ENCODE peak calls at places on chromosomes 7 and 10, in seven cellular contexts. G, O, Y, W, H, Z and B are unnamed samples. For H3K4me1, the result is how much of the 10 kb centered on the place peaks cover.

GRCh38 chr7:29494350-29494749 is 69.3 kb upstream of the PRR15 start:
- DNase-seq in G (peak), O (no peak), Y (no peak), W (peak), H (no peak), Z (peak), B (no peak)

GRCh38 chr10:18144928-18145327 is 4.7 kb downstream of the CACNB2 start:
- DNase-seq in G (peak), O (no peak), Y (peak), W (no peak), H (no peak), Z (peak), B (no peak)

GRCh38 chr7:133854739-133855138 is 272.4 kb upstream of the LRGUK start:
- DNase-seq in G (peak), O (peak), Y (peak), W (peak), H (peak), Z (peak), B (no peak)

GRCh38 chr10:120077707-120078492 is 185.4 kb downstream of the SEC23IP start:
- DNase-seq in G (no peak), O (no peak), Y (peak), W (no peak), H (no peak), Z (no peak), B (no peak)

GRCh38 chr7:100682228-100682741 is 8.7 kb downstream of the GNB2 start:
- DNase-seq in G (peak), O (peak), Y (no peak), W (peak), H (no peak), Z (no peak), B (peak)

GRCh38 chr10:122515588-122516231 is 44.8 kb upstream of the DMBT1 start:
- DNase-seq in G (peak), O (peak), Y (no peak), W (peak), H (no peak), Z (no peak), B (no peak)

GRCh38 chr7:75888464-75889222 is 9.8 kb downstream of the RHBDD2 start:
- DNase-seq in G (no peak), O (no peak), Y (no peak), W (peak), H (no peak), Z (no peak), B (peak)

GRCh38 chr10:27341001-27341400 is 100.4 kb upstream of the ACBD5 start:
- DNase-seq in G (no peak), O (no peak), Y (no peak), W (no peak), H (no peak), Z (no peak), B (no peak)

GRCh38 chr7:39946693-39947092 is 3.4 kb upstream of the CDK13 start:
- DNase-seq in G (no peak), O (no peak), Y (no peak), W (no peak), H (no peak), Z (no peak), B (no peak)

GRCh38 chr10:57338823-57339558 is 928.7 kb downstream of the IPMK start:
- DNase-seq in G (peak), O (peak), Y (peak), W (peak), H (no peak), Z (peak), B (peak)

GRCh38 chr10:30882281-30882680 is 149.4 kb downstream of the ZNF438 start:
- DNase-seq in G (no peak), O (peak), Y (no peak), W (no peak), H (no peak), Z (peak), B (no peak)

GRCh38 chr7:82442492-82443043 is 1.0 kb downstream of the CACNA2D1 start:
- DNase-seq in G (no peak), O (peak), Y (peak), W (peak), H (no peak), Z (peak), B (peak)

GRCh38 chr7:82443801-82444219 is 233 bp upstream of the CACNA2D1 start:
- DNase-seq in G (peak), O (peak), Y (peak), W (peak), H (no peak), Z (peak), B (peak)

GRCh38 chr7:82443044-82443800 is at the start of gene CACNA2D1:
- DNase-seq in G (peak), O (no peak), Y (peak), W (no peak), H (no peak), Z (peak), B (peak)

GRCh38 chr7:82445226-82445625 is 1.6 kb upstream of the CACNA2D1 start:
- DNase-seq in G (no peak), O (no peak), Y (peak), W (no peak), H (no peak), Z (no peak), B (no peak)

DNA sequence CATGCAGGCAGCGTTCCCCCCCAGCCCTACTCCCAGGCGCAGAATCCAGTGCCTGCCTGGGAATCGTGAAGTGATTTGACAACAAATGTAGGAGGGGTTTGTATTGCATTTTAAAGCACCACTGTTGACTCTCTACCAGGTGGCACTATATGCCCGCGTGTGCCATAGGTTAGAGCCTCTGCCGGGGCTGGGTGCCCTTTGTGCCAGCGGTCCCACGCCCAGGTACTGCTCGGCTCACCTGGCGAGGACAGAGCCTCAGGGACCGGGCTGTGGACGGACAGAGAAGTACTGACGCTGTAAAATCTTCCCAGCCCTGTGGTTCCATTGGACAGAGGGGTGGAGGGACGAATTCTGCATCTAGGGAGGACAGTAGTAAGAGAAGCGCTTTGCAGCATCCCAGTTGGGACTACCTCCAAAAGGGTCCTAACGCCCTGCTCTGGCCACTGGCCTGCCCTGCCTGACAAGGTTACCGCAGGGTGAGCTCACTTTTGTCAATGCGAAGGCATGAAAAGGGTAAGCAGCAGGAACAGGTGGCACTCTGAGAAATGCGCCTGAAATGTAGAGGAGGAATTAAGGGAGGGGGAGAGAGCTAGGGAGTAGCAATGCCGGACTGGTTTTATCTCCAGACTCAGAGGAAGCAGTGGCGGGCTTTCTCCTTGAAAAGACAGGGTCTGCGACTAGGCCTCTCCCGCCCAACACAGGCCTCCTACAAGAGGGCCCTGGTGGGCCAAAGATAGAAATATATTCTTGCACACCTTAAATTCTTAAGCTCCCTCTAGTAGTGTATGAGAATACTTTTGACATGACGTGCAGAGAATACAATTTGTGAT is 858 bp upstream of the CACNA2D1 start:
- DNase-seq in G (no peak), O (no peak), Y (peak), W (no peak), H (no peak), Z (no peak), B (peak)
- H3K9ac ChIP-seq in G (peak), O (peak), Y (no peak), W (peak), H (no peak), Z (peak), B (peak)

GRCh38 chr7:27873006-27873295 is 133.0 kb downstream of the TAX1BP1 start:
- DNase-seq in G (peak), O (no peak), Y (no peak), W (no peak), H (no peak), Z (no peak), B (no peak)

GRCh38 chr7:27869060-27869459 is 129.1 kb downstream of the TAX1BP1 start:
- DNase-seq in G (no peak), O (no peak), Y (no peak), W (no peak), H (no peak), Z (no peak), B (no peak)

GRCh38 chr7:27871086-27871485 is 131.1 kb downstream of the TAX1BP1 start:
- DNase-seq in G (no peak), O (no peak), Y (no peak), W (no peak), H (no peak), Z (no peak), B (no peak)

GRCh38 chr7:27872281-27873005 is 132.5 kb downstream of the TAX1BP1 start:
- DNase-seq in G (no peak), O (no peak), Y (no peak), W (no peak), H (no peak), Z (peak), B (no peak)

DNA sequence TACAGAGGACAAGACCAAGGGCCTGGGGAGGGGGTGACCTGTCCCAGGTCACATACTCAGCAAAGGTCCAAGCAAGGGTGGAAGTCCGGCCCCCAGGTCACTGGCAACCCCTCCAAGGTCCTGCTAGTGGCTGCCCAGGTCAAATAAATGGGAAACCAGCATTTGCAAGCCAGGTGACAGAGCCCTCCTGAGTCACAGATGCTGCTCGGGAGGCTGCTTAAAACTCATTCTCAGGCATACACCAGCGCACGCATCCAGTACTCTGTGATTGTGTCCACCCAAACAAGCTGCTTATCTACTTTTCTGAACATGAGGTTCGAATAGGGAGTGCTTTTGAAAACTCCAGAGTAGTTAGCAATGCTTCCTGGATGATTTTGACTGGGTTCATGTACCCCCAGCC is 130.6 kb downstream of the TAX1BP1 start:
- DNase-seq in G (no peak), O (no peak), Y (no peak), W (no peak), H (no peak), Z (no peak), B (no peak)
- H3K4me1 ChIP-seq in G (under half), O (under half), Y (under half), W (under half), H (under half), Z (under half), B (under half)

GRCh38 chr7:151537818-151538561 is 18.3 kb upstream of the RHEB start:
- DNase-seq in G (peak), O (peak), Y (no peak), W (no peak), H (no peak), Z (peak), B (no peak)
- H3K9ac ChIP-seq in G (no peak), O (no peak), Y (no peak), W (no peak), H (no peak), Z (no peak), B (no peak)

GRCh38 chr10:128499956-128500355 is 373.7 kb upstream of the MKI67 start:
- DNase-seq in G (no peak), O (no peak), Y (no peak), W (no peak), H (no peak), Z (no peak), B (no peak)

GRCh38 chr10:128500642-128501041 is 374.4 kb upstream of the MKI67 start:
- DNase-seq in G (no peak), O (no peak), Y (no peak), W (no peak), H (no peak), Z (no peak), B (no peak)

GRCh38 chr10:128498378-128498730 is 372.1 kb upstream of the MKI67 start:
- DNase-seq in G (no peak), O (no peak), Y (no peak), W (no peak), H (no peak), Z (no peak), B (no peak)

GRCh38 chr10:128498746-128499145 is 372.5 kb upstream of the MKI67 start:
- DNase-seq in G (no peak), O (no peak), Y (no peak), W (no peak), H (no peak), Z (no peak), B (no peak)

DNA sequence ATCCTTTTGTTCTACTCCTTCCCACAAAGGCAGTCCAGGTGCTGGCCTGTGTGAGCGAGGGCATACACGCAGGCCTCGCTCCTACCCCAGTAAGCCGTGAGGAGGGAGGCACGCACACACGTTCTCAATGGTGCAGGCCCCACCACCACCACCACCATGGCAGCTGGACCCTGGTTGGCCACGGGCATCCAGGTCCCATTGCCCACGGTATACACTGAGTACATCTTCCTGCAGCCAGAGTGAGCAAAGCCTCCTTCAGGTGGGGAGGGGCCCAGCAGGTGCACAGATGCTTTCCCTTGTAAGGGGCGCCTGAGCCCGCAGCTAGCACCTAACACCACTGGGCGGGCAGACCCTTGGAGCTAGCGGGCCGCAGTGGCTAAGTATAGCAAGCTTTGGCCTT is 373.3 kb upstream of the MKI67 start:
- DNase-seq in G (no peak), O (no peak), Y (no peak), W (no peak), H (no peak), Z (no peak), B (no peak)
- H3K4me1 ChIP-seq in G (under half), O (under half), Y (under half), W (under half), H (under half), Z (under half), B (under half)

GRCh38 chr10:4131407-4132215 is 346.6 kb upstream of the KLF6 start:
- DNase-seq in G (peak), O (peak), Y (no peak), W (peak), H (no peak), Z (peak), B (no peak)
- H3K9ac ChIP-seq in G (peak), O (peak), Y (no peak), W (peak), H (no peak), Z (peak), B (peak)

DNA sequence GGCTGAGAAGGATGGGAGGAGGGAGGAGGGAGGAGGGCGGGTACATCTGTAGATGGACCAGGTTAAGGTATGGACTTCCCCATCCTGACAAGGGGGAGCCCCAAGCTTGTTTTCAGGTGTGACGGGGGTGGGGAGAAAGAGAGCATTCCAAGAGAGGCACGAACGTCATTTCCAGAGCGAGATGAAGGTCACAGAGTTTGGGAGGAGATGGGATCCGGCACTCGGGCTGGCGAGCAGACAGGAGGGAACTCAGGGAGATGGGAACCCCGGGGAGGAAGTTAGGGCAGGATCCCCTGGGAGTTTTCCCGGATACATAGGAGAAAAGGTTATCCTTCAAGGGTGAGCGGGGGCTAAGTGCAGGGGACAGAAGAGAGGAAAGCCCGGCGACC is 118.8 kb downstream of the CUX1 start:
- DNase-seq in G (no peak), O (no peak), Y (no peak), W (no peak), H (no peak), Z (no peak), B (no peak)
- H3K4me1 ChIP-seq in G (under half), O (under half), Y (under half), W (under half), H (under half), Z (under half), B (under half)